ENCODE peak calls at places on chromosomes 13 and 19, in four cellular contexts. I is cardiac muscle cell; V is CD8-positive, alpha-beta T cell; F is heart left ventricle. L is an unnamed sample.

GRCh38 chr19:39160523-39160861 is 34.9 kb downstream of the PAK4 start:
- DNase-seq in I (peak), V (no peak), F (no peak), L (no peak)

GRCh38 chr19:14310055-14310454 is 71.2 kb upstream of the ADGRE5 start:
- DNase-seq in I (no peak), V (no peak), F (no peak), L (no peak)

GRCh38 chr19:7779631-7780486 is 16.8 kb downstream of the CLEC4M start:
- DNase-seq in I (no peak), V (no peak), F (no peak), L (no peak)

GRCh38 chr19:54955356-54955755 is 8.0 kb upstream of the NLRP7 start:
- DNase-seq in I (no peak), V (no peak), F (no peak), L (no peak)

GRCh38 chr19:43562698-43563241 is 12.6 kb downstream of the XRCC1 start:
- DNase-seq in I (peak), V (peak), F (peak), L (peak)

GRCh38 chr19:15249912-15250634 is 17.8 kb upstream of the EPHX3 start:
- DNase-seq in I (peak), V (no peak), F (peak), L (peak)

GRCh38 chr13:107867701-107868661 is 347.4 kb downstream of the LIG4 start:
- DNase-seq in I (peak), V (no peak), F (no peak), L (peak)

GRCh38 chr13:25770601-25771000 is 281.2 kb downstream of the SHISA2 start:
- DNase-seq in I (no peak), V (no peak), F (no peak), L (no peak)

GRCh38 chr13:31236211-31236786 is 36.5 kb downstream of the B3GLCT start:
- DNase-seq in I (peak), V (no peak), F (no peak), L (no peak)

GRCh38 chr19:39983695-39984302 is 12.8 kb downstream of the PSMC4 start:
- DNase-seq in I (no peak), V (no peak), F (no peak), L (no peak)

GRCh38 chr19:46839752-46840151 is 10.9 kb downstream of the AP2S1 start:
- DNase-seq in I (no peak), V (no peak), F (no peak), L (no peak)

GRCh38 chr19:55383789-55384575 is at the start of gene TMEM238:
- DNase-seq in I (peak), V (peak), F (peak), L (peak)

GRCh38 chr13:86464193-86464592 is 665.0 kb upstream of the SLITRK6 start:
- DNase-seq in I (no peak), V (no peak), F (no peak), L (no peak)

GRCh38 chr19:58154679-58155648 is 4.4 kb upstream of the ZNF329 start:
- DNase-seq in I (peak), V (peak), F (peak), L (peak)

GRCh38 chr13:76992548-76993001 is 694 bp downstream of the CLN5 start:
- DNase-seq in I (peak), V (peak), F (peak), L (peak)

GRCh38 chr19:31538879-31539278 is 189.6 kb upstream of the TSHZ3 start:
- DNase-seq in I (no peak), V (no peak), F (no peak), L (no peak)

GRCh38 chr13:109204252-109204651 is 574.8 kb downstream of the MYO16 start:
- DNase-seq in I (no peak), V (no peak), F (no peak), L (no peak)

GRCh38 chr19:49851456-49852259 is 699 bp downstream of the PTOV1 start:
- DNase-seq in I (peak), V (peak), F (no peak), L (peak)

GRCh38 chr19:53177986-53178385 is 15.2 kb downstream of the ZNF665 start:
- DNase-seq in I (no peak), V (no peak), F (no peak), L (no peak)

GRCh38 chr13:40406405-40407138 is 259.9 kb downstream of the FOXO1 start:
- DNase-seq in I (peak), V (no peak), F (no peak), L (no peak)

GRCh38 chr13:20002766-20003165 is 44.2 kb downstream of the ZMYM2 start:
- DNase-seq in I (no peak), V (no peak), F (no peak), L (no peak)

GRCh38 chr13:74868044-74868443 is 613.9 kb downstream of the TBC1D4 start:
- DNase-seq in I (no peak), V (no peak), F (no peak), L (no peak)

GRCh38 chr13:36858285-36858684 is 39.3 kb downstream of the RFXAP start:
- DNase-seq in I (peak), V (no peak), F (no peak), L (no peak)

GRCh38 chr19:29171525-29171924 is 41.4 kb downstream of the UQCRFS1 start:
- DNase-seq in I (no peak), V (no peak), F (no peak), L (no peak)

GRCh38 chr13:62176051-62176450 is 760.4 kb upstream of the PCDH20 start:
- DNase-seq in I (no peak), V (no peak), F (no peak), L (no peak)

GRCh38 chr13:62293081-62293480 is 877.4 kb upstream of the PCDH20 start:
- DNase-seq in I (no peak), V (no peak), F (no peak), L (no peak)

GRCh38 chr13:20130012-20130411 is 30.8 kb downstream of the GJA3 start:
- DNase-seq in I (no peak), V (no peak), F (no peak), L (no peak)

DNA sequence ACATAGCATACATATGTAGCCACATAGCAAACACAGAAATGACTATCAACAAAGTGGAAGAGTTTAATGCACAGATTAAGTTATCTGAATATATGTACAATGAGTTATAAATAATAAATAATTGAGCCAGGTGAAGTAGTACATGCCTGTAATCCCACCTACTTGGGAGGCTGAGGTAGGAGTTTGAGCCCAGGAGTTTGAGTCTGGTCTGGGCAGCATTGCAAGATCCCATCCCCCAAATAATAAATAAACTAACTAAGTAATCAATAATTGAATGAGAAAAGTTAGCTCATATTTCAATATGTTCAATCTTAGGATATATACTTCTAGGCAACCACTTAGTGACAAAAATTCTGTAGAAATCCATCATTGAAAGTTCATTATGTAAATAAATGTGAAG is 1.7 kb downstream of the CARD8 start:
- DNase-seq in I (no peak), V (no peak), F (no peak), L (no peak)
- TF ChIP-seq CTCF in I (no peak), V (no peak), F (no peak), L (no peak)

DNA sequence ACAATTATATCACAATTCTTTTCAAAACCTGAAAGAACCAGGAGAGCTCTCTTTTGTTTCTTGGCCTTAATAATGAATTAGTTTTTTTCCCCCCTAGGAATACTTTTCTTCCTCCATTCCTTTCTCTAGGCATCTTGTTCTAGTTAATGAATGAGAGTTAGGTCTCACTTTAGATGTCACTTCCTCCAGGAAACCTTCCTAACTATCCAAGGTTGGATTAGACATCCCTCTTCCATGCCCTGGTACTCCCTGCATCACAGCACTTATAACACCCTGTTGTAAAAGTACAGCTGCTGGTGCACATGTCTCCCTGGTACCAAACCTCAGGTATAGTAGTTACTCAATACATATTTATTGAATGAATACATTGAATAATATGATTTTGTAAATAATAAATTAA is 21.2 kb upstream of the DGKH start:
- DNase-seq in I (no peak), V (no peak), F (no peak), L (no peak)
- H3K27ac ChIP-seq in I (no peak), V (no peak), F (no peak), L (no peak)

DNA sequence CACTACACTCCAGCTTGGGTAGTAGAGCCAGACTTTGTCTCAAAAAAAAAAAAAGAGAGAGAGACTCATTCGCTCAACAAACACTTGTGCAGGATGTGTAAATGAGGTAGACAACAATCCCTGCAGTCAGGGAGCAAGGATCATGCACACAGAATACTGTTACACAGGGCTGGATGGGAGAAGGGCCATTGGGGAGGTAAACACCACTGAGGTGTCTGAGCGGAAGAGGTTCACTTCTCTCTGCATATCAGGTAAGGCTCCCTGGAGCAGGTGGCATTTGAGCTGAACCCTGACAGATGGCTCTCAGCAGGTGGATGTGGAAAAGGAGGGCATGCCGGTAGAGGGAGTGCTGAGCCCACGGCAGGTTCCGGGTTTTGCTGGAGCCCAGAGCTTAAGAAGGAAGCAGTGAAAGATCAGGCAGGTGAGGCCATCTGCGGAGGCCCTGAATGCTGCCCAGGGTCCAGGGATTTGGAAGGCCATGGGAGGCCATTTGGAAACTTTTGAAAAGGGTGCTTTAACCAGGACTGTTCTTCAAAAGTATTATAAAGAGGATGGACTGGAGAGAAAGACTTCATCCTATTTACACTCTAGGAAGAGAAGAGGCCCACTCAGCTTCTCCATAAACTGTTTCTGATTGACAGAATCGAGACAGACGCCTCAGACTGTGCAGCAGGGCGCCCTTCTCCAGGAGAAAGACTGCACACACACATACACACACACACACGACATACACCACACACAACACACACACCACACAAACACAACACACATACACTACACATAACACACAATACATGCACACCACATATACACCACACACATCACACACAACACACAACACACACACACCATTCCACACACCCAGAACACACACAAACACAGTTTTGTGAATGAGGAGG is 199.4 kb downstream of the USP12 start:
- DNase-seq in I (peak), V (no peak), F (no peak), L (no peak)
- TF ChIP-seq CTCF in I (peak), V (no peak), F (peak), L (peak)

DNA sequence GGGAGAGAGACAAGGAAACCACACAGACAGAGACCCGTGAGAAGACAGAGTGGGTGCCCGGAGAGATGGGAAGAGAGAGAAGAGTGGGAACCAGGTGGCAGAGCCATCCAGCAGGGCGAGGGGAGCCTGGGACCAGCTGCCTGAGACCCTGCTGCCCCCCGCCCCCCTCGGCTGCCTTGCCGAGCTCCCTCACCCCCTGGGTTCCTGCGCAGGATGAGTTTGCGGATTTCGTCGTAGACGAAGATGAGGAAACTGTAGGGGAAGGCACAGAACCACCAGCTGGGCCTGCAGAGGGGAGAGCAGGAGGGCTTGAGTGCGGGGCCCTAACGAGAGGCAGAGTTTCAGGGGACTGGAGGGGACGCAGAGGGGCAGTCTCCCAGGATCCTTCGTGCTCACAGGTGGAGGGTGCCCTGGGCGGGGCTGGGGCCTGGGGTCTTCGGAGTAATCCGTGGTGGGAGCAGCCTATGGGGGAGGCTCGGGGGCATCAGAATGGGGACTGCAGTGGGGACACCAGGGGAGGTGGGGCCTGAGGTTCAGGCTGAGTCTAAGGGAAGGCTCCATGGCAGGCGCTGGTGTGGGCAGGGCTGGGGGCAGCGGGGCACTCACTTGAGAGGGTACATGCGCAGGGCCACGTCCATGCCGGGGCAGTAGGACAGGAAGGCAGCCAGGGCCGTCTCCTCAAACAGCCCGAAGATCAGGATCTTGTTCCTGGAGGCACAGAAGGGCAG is 8.1 kb upstream of the RABAC1 start:
- DNase-seq in I (no peak), V (no peak), F (no peak), L (no peak)
- H3K27ac ChIP-seq in I (no peak), V (no peak), F (no peak), L (peak)

DNA sequence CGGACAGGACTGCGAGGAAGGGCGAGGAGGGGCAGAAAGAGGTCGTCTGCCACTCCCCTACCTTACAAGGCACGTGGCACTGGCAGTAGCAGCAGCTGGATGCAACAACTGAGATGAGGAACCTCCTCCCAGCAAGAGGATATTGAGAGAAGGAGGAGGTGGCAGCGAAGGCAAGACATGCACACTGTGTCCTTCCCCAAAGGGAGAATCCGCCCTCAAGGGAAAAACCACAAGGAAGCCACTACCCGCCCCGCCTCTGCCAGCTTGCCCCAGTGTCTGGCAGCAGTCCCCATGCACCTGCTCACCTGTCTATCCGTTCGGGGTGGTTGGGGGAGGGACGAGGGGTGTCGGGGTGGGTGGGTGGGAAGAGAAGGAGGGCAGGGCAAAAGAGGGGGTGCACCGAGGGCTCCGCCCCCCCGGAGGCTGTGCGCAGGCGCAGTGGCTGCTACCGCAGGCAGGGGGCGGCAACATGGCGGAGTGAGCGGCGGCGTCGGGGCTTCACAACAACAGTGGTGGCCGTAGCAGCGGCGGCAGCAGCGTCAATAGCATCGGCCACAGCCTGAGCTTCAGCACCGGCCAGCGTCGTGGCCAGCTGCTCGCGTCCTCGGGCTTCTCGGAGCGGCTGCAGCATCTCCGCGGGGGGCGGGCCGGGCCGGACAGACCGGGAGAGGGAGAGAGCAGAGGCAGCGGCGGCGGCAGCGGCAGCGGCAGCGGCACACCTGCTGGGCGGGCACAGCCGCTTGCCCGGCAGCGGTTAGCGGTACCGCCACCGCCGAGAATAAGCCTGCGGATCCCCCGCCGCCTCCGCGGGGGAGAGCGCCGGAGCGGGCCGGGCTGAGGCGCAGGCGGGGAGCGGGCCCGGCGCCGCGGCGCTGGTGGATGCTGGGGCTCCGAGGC is at the start of gene NBEA:
- DNase-seq in I (peak), V (peak), F (peak), L (peak)
- TF ChIP-seq CTCF in I (peak), V (no peak), F (peak), L (peak)

DNA sequence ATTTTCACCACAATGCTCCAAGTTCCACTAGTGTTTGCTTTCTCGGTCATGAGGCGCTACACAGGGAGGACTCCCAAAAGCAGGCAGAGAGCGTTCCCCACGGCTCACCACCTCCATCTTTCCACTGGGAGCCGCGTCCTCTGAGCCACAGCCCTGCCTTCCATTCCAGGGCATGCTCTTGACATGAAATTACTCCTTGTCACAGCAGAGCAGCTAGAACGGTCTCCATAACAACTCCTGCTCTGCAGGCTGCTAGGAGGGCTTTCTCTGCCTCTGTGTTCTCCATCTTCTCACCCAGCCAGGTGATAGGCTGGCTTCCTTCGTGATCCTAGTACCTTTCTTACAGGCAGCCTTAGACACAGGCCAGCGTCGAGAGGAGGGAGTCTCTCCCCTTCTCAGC is 171.8 kb upstream of the UBL3 start:
- DNase-seq in I (no peak), V (no peak), F (no peak), L (no peak)
- H3K27ac ChIP-seq in I (no peak), V (no peak), F (no peak), L (no peak)